ENCODE peak calls at places on chromosomes 12 and 14, in eight cellular contexts. One of them, this sample, is unnamed.

GRCh38 chr14:89078021-89078676 is 253.7 kb downstream of the TTC8 start:
- DNase-seq in WERI-Rb-1: no peak
- DNase-seq in K562: no peak
- DNase-seq in AG04450: no peak
- DNase-seq in A549: no peak
- DNase-seq in fibroblast of lung: peak
- DNase-seq in neural progenitor cell: no peak
- DNase-seq in astrocyte: no peak
- DNase-seq in this sample: no peak

GRCh38 chr14:36229262-36229661 is 52.7 kb upstream of the PTCSC3 start:
- DNase-seq in fibroblast of lung: no peak
- DNase-seq in neural progenitor cell: no peak
- DNase-seq in AG04450: no peak
- DNase-seq in K562: no peak
- DNase-seq in astrocyte: no peak
- DNase-seq in A549: no peak
- DNase-seq in WERI-Rb-1: no peak
- DNase-seq in this sample: no peak

GRCh38 chr12:121649819-121650353 is 19.6 kb downstream of the MORN3 start:
- DNase-seq in WERI-Rb-1: no peak
- DNase-seq in A549: no peak
- DNase-seq in AG04450: no peak
- DNase-seq in neural progenitor cell: no peak
- DNase-seq in K562: peak
- DNase-seq in astrocyte: no peak
- DNase-seq in fibroblast of lung: no peak
- DNase-seq in this sample: no peak

GRCh38 chr12:98998697-98999299 is 353.7 kb downstream of the APAF1 start:
- DNase-seq in A549: peak
- DNase-seq in astrocyte: peak
- DNase-seq in neural progenitor cell: peak
- DNase-seq in AG04450: no peak
- DNase-seq in fibroblast of lung: peak
- DNase-seq in K562: peak
- DNase-seq in WERI-Rb-1: no peak
- DNase-seq in this sample: no peak

GRCh38 chr12:90407841-90408240 is 547.1 kb downstream of the CCER1 start:
- DNase-seq in WERI-Rb-1: peak
- DNase-seq in fibroblast of lung: no peak
- DNase-seq in A549: no peak
- DNase-seq in AG04450: no peak
- DNase-seq in K562: no peak
- DNase-seq in astrocyte: no peak
- DNase-seq in neural progenitor cell: peak
- DNase-seq in this sample: no peak

GRCh38 chr12:18700254-18700653 is 37.6 kb downstream of the PLCZ1 start:
- DNase-seq in AG04450: peak
- DNase-seq in fibroblast of lung: peak
- DNase-seq in neural progenitor cell: no peak
- DNase-seq in K562: no peak
- DNase-seq in A549: no peak
- DNase-seq in WERI-Rb-1: no peak
- DNase-seq in astrocyte: peak
- DNase-seq in this sample: no peak

GRCh38 chr12:69935651-69936100 is 110.6 kb downstream of the MYRFL start:
- DNase-seq in neural progenitor cell: no peak
- DNase-seq in astrocyte: no peak
- DNase-seq in K562: peak
- DNase-seq in A549: no peak
- DNase-seq in WERI-Rb-1: peak
- DNase-seq in AG04450: no peak
- DNase-seq in fibroblast of lung: no peak
- DNase-seq in this sample: no peak

GRCh38 chr12:110733089-110733715 is 9.5 kb downstream of the PPP1CC start:
- DNase-seq in AG04450: no peak
- DNase-seq in neural progenitor cell: no peak
- DNase-seq in K562: no peak
- DNase-seq in fibroblast of lung: peak
- DNase-seq in astrocyte: peak
- DNase-seq in WERI-Rb-1: no peak
- DNase-seq in A549: no peak
- DNase-seq in this sample: no peak

GRCh38 chr14:95346820-95347219 is 27.1 kb upstream of the CLMN start:
- DNase-seq in A549: peak
- DNase-seq in astrocyte: peak
- DNase-seq in fibroblast of lung: no peak
- DNase-seq in WERI-Rb-1: no peak
- DNase-seq in neural progenitor cell: no peak
- DNase-seq in K562: no peak
- DNase-seq in AG04450: no peak
- DNase-seq in this sample: no peak

GRCh38 chr14:91098591-91098990 is 15.3 kb upstream of the DGLUCY start:
- DNase-seq in A549: no peak
- DNase-seq in astrocyte: peak
- DNase-seq in neural progenitor cell: no peak
- DNase-seq in K562: no peak
- DNase-seq in fibroblast of lung: no peak
- DNase-seq in AG04450: no peak
- DNase-seq in WERI-Rb-1: no peak
- DNase-seq in this sample: no peak

GRCh38 chr12:29073631-29074239 is 75.3 kb upstream of the FAR2 start:
- DNase-seq in WERI-Rb-1: peak
- DNase-seq in fibroblast of lung: peak
- DNase-seq in K562: peak
- DNase-seq in A549: no peak
- DNase-seq in astrocyte: peak
- DNase-seq in neural progenitor cell: peak
- DNase-seq in AG04450: peak
- DNase-seq in this sample: peak

GRCh38 chr12:61138381-61138759 is 1121.8 kb upstream of the USP15 start:
- DNase-seq in WERI-Rb-1: no peak
- DNase-seq in astrocyte: no peak
- DNase-seq in A549: no peak
- DNase-seq in neural progenitor cell: no peak
- DNase-seq in K562: no peak
- DNase-seq in AG04450: no peak
- DNase-seq in fibroblast of lung: no peak
- DNase-seq in this sample: no peak

GRCh38 chr12:6817056-6817455 is 4.6 kb upstream of the GPR162 start:
- DNase-seq in neural progenitor cell: no peak
- DNase-seq in fibroblast of lung: no peak
- DNase-seq in astrocyte: no peak
- DNase-seq in K562: no peak
- DNase-seq in A549: no peak
- DNase-seq in WERI-Rb-1: no peak
- DNase-seq in AG04450: no peak
- DNase-seq in this sample: no peak

GRCh38 chr12:67356400-67356799 is 87.2 kb downstream of the CAND1 start:
- DNase-seq in K562: no peak
- DNase-seq in A549: no peak
- DNase-seq in astrocyte: peak
- DNase-seq in AG04450: no peak
- DNase-seq in fibroblast of lung: no peak
- DNase-seq in WERI-Rb-1: no peak
- DNase-seq in neural progenitor cell: no peak
- DNase-seq in this sample: no peak

GRCh38 chr12:118548887-118549286 is 172.5 kb downstream of the SUDS3 start:
- DNase-seq in fibroblast of lung: no peak
- DNase-seq in neural progenitor cell: no peak
- DNase-seq in astrocyte: no peak
- DNase-seq in WERI-Rb-1: no peak
- DNase-seq in K562: no peak
- DNase-seq in A549: no peak
- DNase-seq in AG04450: no peak
- DNase-seq in this sample: no peak

GRCh38 chr12:112848972-112849371 is 57.4 kb downstream of the RPH3A start:
- DNase-seq in A549: no peak
- DNase-seq in neural progenitor cell: no peak
- DNase-seq in K562: no peak
- DNase-seq in WERI-Rb-1: no peak
- DNase-seq in fibroblast of lung: no peak
- DNase-seq in AG04450: no peak
- DNase-seq in astrocyte: no peak
- DNase-seq in this sample: no peak

GRCh38 chr12:64819816-64820402 is 4.5 kb upstream of the TBC1D30 start:
- DNase-seq in AG04450: no peak
- DNase-seq in A549: no peak
- DNase-seq in fibroblast of lung: no peak
- DNase-seq in K562: no peak
- DNase-seq in astrocyte: no peak
- DNase-seq in neural progenitor cell: no peak
- DNase-seq in WERI-Rb-1: no peak
- DNase-seq in this sample: no peak

GRCh38 chr12:120726510-120726793 is 826 bp downstream of the ACADS start:
- DNase-seq in AG04450: no peak
- DNase-seq in K562: no peak
- DNase-seq in neural progenitor cell: no peak
- DNase-seq in WERI-Rb-1: no peak
- DNase-seq in astrocyte: no peak
- DNase-seq in A549: no peak
- DNase-seq in fibroblast of lung: no peak
- DNase-seq in this sample: no peak

GRCh38 chr14:33508663-33509062 is 442.2 kb downstream of the EGLN3 start:
- DNase-seq in AG04450: no peak
- DNase-seq in WERI-Rb-1: no peak
- DNase-seq in A549: no peak
- DNase-seq in astrocyte: peak
- DNase-seq in fibroblast of lung: no peak
- DNase-seq in K562: no peak
- DNase-seq in neural progenitor cell: no peak
- DNase-seq in this sample: no peak

GRCh38 chr12:53217049-53217929 is 10.2 kb upstream of the ITGB7 start:
- DNase-seq in WERI-Rb-1: no peak
- DNase-seq in astrocyte: no peak
- DNase-seq in neural progenitor cell: peak
- DNase-seq in fibroblast of lung: peak
- DNase-seq in A549: no peak
- DNase-seq in K562: no peak
- DNase-seq in AG04450: no peak
- DNase-seq in this sample: no peak
- H3K27ac ChIP-seq in WERI-Rb-1: no peak
- H3K27ac ChIP-seq in astrocyte: no peak
- H3K27ac ChIP-seq in neural progenitor cell: no peak
- H3K27ac ChIP-seq in fibroblast of lung: peak
- H3K27ac ChIP-seq in A549: peak
- H3K27ac ChIP-seq in K562: peak
- H3K27ac ChIP-seq in AG04450: peak
- H3K27ac ChIP-seq in this sample: peak

GRCh38 chr14:75577724-75578098 is 709 bp upstream of the FLVCR2 start:
- DNase-seq in A549: peak
- DNase-seq in astrocyte: peak
- DNase-seq in fibroblast of lung: peak
- DNase-seq in WERI-Rb-1: peak
- DNase-seq in K562: peak
- DNase-seq in AG04450: peak
- DNase-seq in neural progenitor cell: peak
- DNase-seq in this sample: peak
- H3K27ac ChIP-seq in A549: peak
- H3K27ac ChIP-seq in astrocyte: no peak
- H3K27ac ChIP-seq in fibroblast of lung: peak
- H3K27ac ChIP-seq in WERI-Rb-1: no peak
- H3K27ac ChIP-seq in K562: no peak
- H3K27ac ChIP-seq in AG04450: peak
- H3K27ac ChIP-seq in neural progenitor cell: no peak
- H3K27ac ChIP-seq in this sample: peak

GRCh38 chr12:114823701-114824100 is 139.7 kb upstream of the TBX3 start:
- DNase-seq in AG04450: no peak
- DNase-seq in astrocyte: no peak
- DNase-seq in K562: no peak
- DNase-seq in WERI-Rb-1: no peak
- DNase-seq in A549: no peak
- DNase-seq in neural progenitor cell: no peak
- DNase-seq in fibroblast of lung: no peak
- DNase-seq in this sample: no peak
- H3K27ac ChIP-seq in AG04450: no peak
- H3K27ac ChIP-seq in astrocyte: no peak
- H3K27ac ChIP-seq in K562: no peak
- H3K27ac ChIP-seq in WERI-Rb-1: no peak
- H3K27ac ChIP-seq in A549: no peak
- H3K27ac ChIP-seq in neural progenitor cell: no peak
- H3K27ac ChIP-seq in fibroblast of lung: no peak
- H3K27ac ChIP-seq in this sample: no peak

GRCh38 chr12:49922349-49923034 is 18.8 kb upstream of the FAIM2 start:
- DNase-seq in A549: no peak
- DNase-seq in astrocyte: no peak
- DNase-seq in K562: no peak
- DNase-seq in WERI-Rb-1: no peak
- DNase-seq in fibroblast of lung: no peak
- DNase-seq in neural progenitor cell: no peak
- DNase-seq in AG04450: no peak
- DNase-seq in this sample: no peak

GRCh38 chr12:49923035-49923644 is 19.4 kb upstream of the FAIM2 start:
- DNase-seq in WERI-Rb-1: no peak
- DNase-seq in A549: no peak
- DNase-seq in AG04450: no peak
- DNase-seq in astrocyte: no peak
- DNase-seq in K562: no peak
- DNase-seq in fibroblast of lung: no peak
- DNase-seq in neural progenitor cell: no peak
- DNase-seq in this sample: no peak

GRCh38 chr12:49925433-49926194 is 21.9 kb upstream of the FAIM2 start:
- DNase-seq in neural progenitor cell: no peak
- DNase-seq in A549: no peak
- DNase-seq in K562: no peak
- DNase-seq in astrocyte: no peak
- DNase-seq in WERI-Rb-1: no peak
- DNase-seq in AG04450: no peak
- DNase-seq in fibroblast of lung: no peak
- DNase-seq in this sample: no peak

GRCh38 chr12:49924847-49925246 is 21.1 kb upstream of the FAIM2 start:
- DNase-seq in WERI-Rb-1: no peak
- DNase-seq in K562: no peak
- DNase-seq in AG04450: no peak
- DNase-seq in neural progenitor cell: no peak
- DNase-seq in astrocyte: no peak
- DNase-seq in fibroblast of lung: no peak
- DNase-seq in A549: no peak
- DNase-seq in this sample: no peak

GRCh38 chr12:49923878-49924610 is 20.3 kb upstream of the FAIM2 start:
- DNase-seq in neural progenitor cell: no peak
- DNase-seq in WERI-Rb-1: no peak
- DNase-seq in astrocyte: no peak
- DNase-seq in AG04450: no peak
- DNase-seq in A549: no peak
- DNase-seq in fibroblast of lung: no peak
- DNase-seq in K562: no peak
- DNase-seq in this sample: no peak
- H3K27ac ChIP-seq in neural progenitor cell: no peak
- H3K27ac ChIP-seq in WERI-Rb-1: no peak
- H3K27ac ChIP-seq in astrocyte: no peak
- H3K27ac ChIP-seq in AG04450: no peak
- H3K27ac ChIP-seq in A549: no peak
- H3K27ac ChIP-seq in fibroblast of lung: no peak
- H3K27ac ChIP-seq in K562: no peak
- H3K27ac ChIP-seq in this sample: no peak

GRCh38 chr14:24233538-24233866 is 773 bp downstream of the GMPR2 start:
- DNase-seq in A549: no peak
- DNase-seq in K562: peak
- DNase-seq in neural progenitor cell: no peak
- DNase-seq in fibroblast of lung: no peak
- DNase-seq in AG04450: no peak
- DNase-seq in WERI-Rb-1: no peak
- DNase-seq in astrocyte: no peak
- DNase-seq in this sample: no peak
- H3K27ac ChIP-seq in A549: peak
- H3K27ac ChIP-seq in K562: peak
- H3K27ac ChIP-seq in neural progenitor cell: no peak
- H3K27ac ChIP-seq in fibroblast of lung: peak
- H3K27ac ChIP-seq in AG04450: no peak
- H3K27ac ChIP-seq in WERI-Rb-1: no peak
- H3K27ac ChIP-seq in astrocyte: peak
- H3K27ac ChIP-seq in this sample: no peak